ENCODE peak calls at places on chromosomes 1 and 21, in six cellular contexts. D, N, Q, S, U and H are unnamed samples.

GRCh38 chr1:180415985-180416633 is 86.3 kb downstream of the ACBD6 start:
- DNase-seq in U (peak; percentile 41), N (no peak), D (no peak), Q (peak; percentile 14), S (no peak), H (peak; percentile 41)

GRCh38 chr1:41751804-41752513 is 166.8 kb downstream of the HIVEP3 start:
- DNase-seq in U (peak; percentile 23), D (peak; percentile 86), N (no peak), S (no peak), Q (peak; percentile 90), H (no peak)

GRCh38 chr1:226749467-226749866 is 10.4 kb upstream of the ITPKB start:
- DNase-seq in S (no peak), Q (no peak), D (no peak), N (no peak), U (no peak), H (no peak)

GRCh38 chr1:160064746-160065145 is 5.2 kb downstream of the KCNJ10 start:
- DNase-seq in Q (no peak), U (no peak), S (no peak), D (no peak), N (no peak), H (no peak)

GRCh38 chr1:26391450-26391849 is 18.9 kb upstream of the ZNF683 start:
- DNase-seq in Q (peak; percentile 27), U (peak; percentile 29), S (no peak), D (peak; percentile 23), N (no peak), H (no peak)

GRCh38 chr1:246564839-246565750 is 966 bp downstream of the TFB2M start:
- DNase-seq in Q (no peak), S (no peak), N (no peak), U (no peak), D (peak; percentile 82), H (no peak)

GRCh38 chr1:234326493-234327366 is 46.5 kb upstream of the COA6 start:
- DNase-seq in Q (peak; percentile 22), U (peak; percentile 56), D (no peak), N (peak; percentile 91), S (no peak), H (no peak)

GRCh38 chr1:32636793-32637561 is 13.4 kb downstream of the ZBTB8OS start:
- DNase-seq in N (no peak), Q (no peak), U (no peak), S (no peak), D (no peak), H (no peak)

GRCh38 chr1:7121622-7121988 is 336.4 kb downstream of the CAMTA1 start:
- DNase-seq in D (no peak), N (no peak), S (no peak), Q (no peak), U (no peak), H (no peak)

GRCh38 chr1:27342391-27342777 is 562 bp downstream of the SYTL1 start:
- DNase-seq in S (no peak), U (no peak), Q (no peak), N (no peak), D (peak; percentile 82), H (no peak)

GRCh38 chr1:170701962-170702361 is 38.0 kb downstream of the PRRX1 start:
- DNase-seq in U (no peak), D (no peak), S (no peak), N (peak; percentile 75), Q (no peak), H (no peak)

GRCh38 chr1:152623203-152623844 is 421 bp upstream of the LCE3A start:
- DNase-seq in S (no peak), Q (peak; percentile 16), D (no peak), N (peak; percentile 31), U (no peak), H (no peak)

GRCh38 chr1:184801503-184801902 is 46.8 kb upstream of the EDEM3 start:
- DNase-seq in S (no peak), N (no peak), D (no peak), Q (no peak), U (peak; percentile 86), H (no peak)

GRCh38 chr1:184805667-184806295 is 51.1 kb upstream of the EDEM3 start:
- DNase-seq in N (peak; percentile 96), D (peak; percentile 94), Q (peak; percentile 74), S (peak; percentile 92), U (peak; percentile 83), H (peak; percentile 82)

GRCh38 chr1:184800876-184801275 is 46.2 kb upstream of the EDEM3 start:
- DNase-seq in U (no peak), N (no peak), Q (no peak), S (no peak), D (no peak), H (no peak)

GRCh38 chr1:184804220-184804619 is 49.6 kb upstream of the EDEM3 start:
- DNase-seq in N (no peak), U (no peak), S (no peak), Q (no peak), D (no peak), H (no peak)

DNA sequence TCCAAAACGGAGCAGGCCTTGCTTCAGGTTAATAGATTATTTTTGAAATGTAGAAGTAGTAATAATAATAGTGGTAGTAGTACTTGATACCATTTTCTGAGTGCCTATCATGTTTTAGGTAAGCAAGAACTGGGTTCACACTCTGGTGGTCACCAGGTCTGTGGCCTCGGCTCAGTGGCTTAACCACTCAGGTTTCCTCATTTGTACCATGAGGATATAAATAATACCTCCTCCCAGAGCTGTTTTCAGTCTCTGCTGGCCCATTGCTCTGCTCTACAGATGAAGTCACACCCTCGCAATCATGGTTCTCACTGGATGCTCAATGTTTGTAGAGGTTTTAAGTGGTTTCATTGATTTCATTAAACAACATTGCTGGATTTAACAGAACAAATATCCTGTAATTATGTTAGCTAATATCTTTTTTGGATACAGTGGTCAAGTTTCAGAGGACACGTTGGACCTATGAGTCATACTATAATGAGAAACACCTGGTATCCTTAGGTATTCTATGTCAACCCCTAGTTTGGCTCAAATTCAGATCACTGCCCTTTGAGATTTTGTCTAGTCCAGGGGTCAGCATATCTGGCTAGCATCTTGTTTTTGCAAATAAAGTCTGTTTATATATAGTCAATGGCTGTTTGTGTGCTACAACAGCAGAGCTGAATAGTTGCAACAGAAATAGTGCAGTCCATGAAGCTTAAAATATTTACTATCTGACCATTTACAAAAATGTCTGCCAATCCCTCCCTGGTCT is 48.3 kb upstream of the EDEM3 start:
- DNase-seq in S (no peak), D (no peak), N (no peak), U (no peak), Q (no peak), H (no peak)
- TF ChIP-seq POLR2AphosphoS5 in S (no peak), D (no peak), N (no peak), U (no peak), Q (no peak), H (no peak)

GRCh38 chr1:89834078-89834704 is 13.4 kb downstream of the LRRC8D start:
- DNase-seq in S (no peak), U (no peak), D (no peak), Q (no peak), N (no peak), H (no peak)
- TF ChIP-seq CTCF in S (no peak), U (no peak), D (no peak), Q (no peak), N (no peak), H (no peak)

DNA sequence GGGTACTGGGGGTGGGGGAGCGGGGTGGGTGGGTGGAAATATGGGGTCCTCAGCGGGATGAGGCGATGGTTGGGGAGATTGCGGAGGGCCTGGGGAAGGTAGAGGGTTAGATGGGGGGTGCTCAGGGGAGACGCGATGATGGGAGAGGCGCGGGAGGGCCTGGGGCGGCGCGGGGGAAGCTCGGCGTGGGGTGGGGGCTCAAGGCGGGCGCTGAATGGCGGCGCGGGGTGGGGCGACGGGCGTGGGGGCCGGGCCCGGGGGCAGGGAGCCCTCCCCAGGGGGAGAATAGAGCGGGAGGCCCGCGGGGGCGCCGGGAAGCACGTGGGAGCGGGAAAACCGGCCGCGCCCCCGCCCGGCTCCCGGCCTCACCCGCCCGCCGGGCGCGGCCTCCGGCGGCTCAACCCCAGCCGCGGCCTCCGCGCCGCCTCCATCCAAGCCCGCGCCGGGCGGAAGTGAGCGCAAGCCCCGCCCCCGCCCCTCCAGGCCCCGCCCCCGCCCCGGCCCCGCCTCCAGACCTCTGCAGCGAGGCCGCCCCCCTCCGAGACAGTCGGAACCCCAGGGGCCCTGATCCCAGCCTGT is at the start of gene FAAP20:
- DNase-seq in Q (peak; percentile 37), N (no peak), D (no peak), S (peak; percentile 68), U (no peak), H (no peak)
- TF ChIP-seq POLR2AphosphoS5 in Q (no peak), N (peak; percentile 3), D (no peak), S (no peak), U (peak; percentile 85), H (no peak)

GRCh38 chr21:37460196-37460595 is 93.6 kb downstream of the DYRK1A start:
- DNase-seq in D (no peak), Q (peak; percentile 8), U (no peak), N (no peak), S (no peak), H (no peak)
- TF ChIP-seq CTCF in D (no peak), Q (no peak), U (no peak), N (no peak), S (no peak), H (peak; percentile 64)

DNA sequence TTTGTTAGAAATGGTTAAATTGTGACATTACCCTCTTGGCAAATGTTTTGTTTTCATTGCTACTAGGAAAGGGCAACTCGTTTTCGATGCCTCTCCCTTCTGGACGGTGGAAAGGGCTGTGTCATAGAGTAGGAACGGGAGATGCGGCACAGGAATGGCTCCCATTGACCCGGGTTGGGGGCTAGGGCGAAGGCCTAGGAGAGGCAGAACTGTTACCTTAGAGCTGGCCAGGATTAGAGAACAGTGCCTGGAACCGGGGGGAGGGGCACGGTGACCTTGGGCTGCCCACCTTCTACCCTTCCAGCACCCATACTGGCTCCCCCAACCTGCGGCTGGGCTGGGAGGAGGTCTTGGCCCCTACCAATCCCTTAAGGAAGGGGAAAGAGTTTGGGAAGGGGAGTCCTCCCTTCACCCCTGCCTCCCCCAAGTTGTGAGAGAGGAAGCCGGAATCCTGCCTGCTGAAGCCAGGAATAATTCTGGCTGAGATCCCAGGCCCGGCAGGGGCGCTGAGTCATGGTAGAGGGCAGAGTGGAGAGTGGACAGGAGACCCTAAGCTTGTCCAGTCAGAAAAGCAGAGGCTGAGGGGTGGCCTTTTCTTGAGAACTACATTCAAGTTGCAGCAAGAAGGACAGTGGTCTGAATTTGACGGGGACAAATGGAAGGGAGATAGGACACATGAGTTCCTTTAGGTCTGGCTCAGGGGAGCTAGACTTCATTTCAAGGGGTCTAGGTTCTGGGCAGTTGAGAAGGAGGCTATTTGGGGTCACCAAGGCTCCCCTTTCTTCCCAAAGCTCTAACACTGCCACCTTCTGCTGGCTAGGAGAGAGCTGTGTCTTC is 8.2 kb downstream of the LMNA start:
- DNase-seq in S (peak; percentile 92), Q (no peak), D (no peak), U (peak; percentile 97), N (no peak), H (peak; percentile 87)
- TF ChIP-seq POLR2AphosphoS5 in S (peak; percentile 21), Q (no peak), D (peak; percentile 68), U (peak; percentile 66), N (peak; percentile 77), H (peak; percentile 58)

GRCh38 chr1:229341811-229342304 is 989 bp downstream of the CCSAP start:
- DNase-seq in N (no peak), S (no peak), Q (peak; percentile 54), D (no peak), U (no peak), H (no peak)

GRCh38 chr1:229342305-229342901 is 444 bp downstream of the CCSAP start:
- DNase-seq in D (peak; percentile 97), U (peak; percentile 75), Q (peak; percentile 61), N (no peak), S (peak; percentile 84), H (no peak)

GRCh38 chr1:229344139-229344538 is 1.3 kb upstream of the CCSAP start:
- DNase-seq in U (no peak), Q (no peak), S (no peak), D (no peak), N (no peak), H (no peak)

GRCh38 chr1:229344937-229345684 is 2.3 kb upstream of the CCSAP start:
- DNase-seq in S (no peak), N (no peak), D (no peak), U (no peak), Q (no peak), H (no peak)

GRCh38 chr1:229342902-229343587 is at the start of gene CCSAP:
- DNase-seq in S (no peak), D (peak; percentile 93), Q (no peak), U (peak; percentile 48), N (no peak), H (no peak)
- TF ChIP-seq CTCF in S (no peak), D (no peak), Q (no peak), U (no peak), N (no peak), H (no peak)